ENCODE peak calls at places on chromosomes 13 and 19, in seven cellular contexts. Y is HCT116, N is SK-N-SH, K is GM12878, J is K562, P is T47D, W is HepG2. R is an unnamed sample.

GRCh38 chr13:21672811-21673591 is 2.1 kb downstream of the FGF9 start:
- DNase-seq in J (no peak), K (no peak), Y (no peak), N (no peak), P (no peak), W (no peak), R (no peak)

GRCh38 chr19:51727349-51727880 is 3.6 kb upstream of the HAS1 start:
- DNase-seq in W (no peak), J (no peak), K (no peak), N (no peak), Y (no peak), P (no peak), R (no peak)

GRCh38 chr13:87872813-87873212 is 201.6 kb downstream of the SLITRK5 start:
- DNase-seq in Y (no peak), K (no peak), W (no peak), N (no peak), J (no peak), P (no peak), R (no peak)

GRCh38 chr19:23996549-23996948 is 81.9 kb downstream of the ZNF726 start:
- DNase-seq in Y (peak), K (no peak), N (peak), P (no peak), J (peak), W (peak), R (no peak)

GRCh38 chr19:33464010-33464732 is 57.4 kb downstream of the PEPD start:
- DNase-seq in K (no peak), W (no peak), Y (no peak), P (no peak), N (no peak), J (no peak), R (no peak)

GRCh38 chr13:43905435-43906031 is 25.8 kb downstream of the LACC1 start:
- DNase-seq in P (peak), K (no peak), N (peak), Y (peak), W (peak), J (peak), R (no peak)

GRCh38 chr13:103238441-103238840 is 172.2 kb upstream of the SLC10A2 start:
- DNase-seq in W (no peak), Y (no peak), J (no peak), P (no peak), K (no peak), N (no peak), R (no peak)

GRCh38 chr13:106078191-106078590 is 457.3 kb downstream of the EFNB2 start:
- DNase-seq in N (no peak), J (no peak), K (no peak), W (no peak), P (no peak), Y (no peak), R (no peak)

GRCh38 chr13:94298346-94298745 is 181.1 kb downstream of the DCT start:
- DNase-seq in J (no peak), N (no peak), Y (no peak), K (no peak), P (no peak), W (no peak), R (no peak)

GRCh38 chr19:16106121-16106520 is 5.6 kb upstream of the RAB8A start:
- DNase-seq in P (no peak), J (peak), W (no peak), K (no peak), Y (no peak), N (no peak), R (no peak)

GRCh38 chr19:38989066-38989605 is 13.6 kb upstream of the FBXO17 start:
- DNase-seq in W (no peak), P (peak), K (no peak), Y (no peak), J (peak), N (peak), R (no peak)

GRCh38 chr13:36999054-36999927 is at the start of gene ALG5:
- DNase-seq in K (peak), P (peak), Y (peak), W (peak), J (peak), N (peak), R (peak)

GRCh38 chr19:3402631-3403443 is 36.5 kb downstream of the NFIC start:
- DNase-seq in P (no peak), Y (no peak), J (no peak), K (no peak), W (no peak), N (no peak), R (no peak)

GRCh38 chr13:91304740-91305139 is 42.7 kb upstream of the MIR17HG start:
- DNase-seq in P (no peak), K (no peak), W (no peak), J (no peak), N (no peak), Y (no peak), R (no peak)

GRCh38 chr13:26377038-26377437 is 123.1 kb downstream of the CDK8 start:
- DNase-seq in K (no peak), P (no peak), J (peak), Y (peak), N (peak), W (peak), R (peak)

GRCh38 chr13:78182813-78183212 is 264.2 kb upstream of the EDNRB start:
- DNase-seq in K (no peak), J (no peak), Y (no peak), N (no peak), W (no peak), P (no peak), R (no peak)

GRCh38 chr19:16586477-16586871 is 14.3 kb upstream of the SLC35E1 start:
- DNase-seq in J (no peak), Y (no peak), W (no peak), P (no peak), N (no peak), K (no peak), R (no peak)

GRCh38 chr13:20045946-20046548 is 87.5 kb downstream of the ZMYM2 start:
- DNase-seq in P (no peak), N (no peak), Y (no peak), J (no peak), W (no peak), K (no peak), R (no peak)

GRCh38 chr13:41133951-41134350 is 1.3 kb upstream of the KBTBD6 start:
- DNase-seq in J (peak), Y (no peak), W (no peak), N (no peak), K (no peak), P (no peak), R (no peak)

GRCh38 chr13:94079876-94080275 is 399.6 kb downstream of the DCT start:
- DNase-seq in Y (no peak), K (no peak), P (no peak), J (no peak), N (no peak), W (no peak), R (no peak)

GRCh38 chr13:81017525-81018152 is 676.7 kb upstream of the SPRY2 start:
- DNase-seq in J (peak), Y (peak), K (no peak), N (peak), W (peak), P (peak), R (no peak)

GRCh38 chr19:47663911-47664771 is 49.1 kb upstream of the EHD2 start:
- DNase-seq in K (no peak), P (peak), N (no peak), Y (no peak), W (peak), J (peak), R (no peak)

GRCh38 chr13:44274838-44275237 is 98.8 kb upstream of the SERP2 start:
- DNase-seq in J (no peak), P (no peak), N (peak), Y (no peak), K (no peak), W (no peak), R (no peak)

GRCh38 chr13:32206097-32206740 is 108.9 kb downstream of the ZAR1L start:
- DNase-seq in W (no peak), J (no peak), Y (no peak), P (no peak), K (no peak), N (no peak), R (no peak)

GRCh38 chr19:15371119-15371518 is 8.5 kb downstream of the AKAP8 start:
- DNase-seq in W (no peak), J (no peak), Y (no peak), K (no peak), P (no peak), N (no peak), R (no peak)

GRCh38 chr19:37594982-37595382 is 306 bp downstream of the ZNF540 start:
- DNase-seq in J (peak), W (no peak), Y (no peak), N (no peak), K (peak), P (peak), R (no peak)

GRCh38 chr19:55176116-55176515 is 4.0 kb downstream of the SYT5 start:
- DNase-seq in K (no peak), J (peak), N (no peak), P (peak), W (no peak), Y (no peak), R (no peak)
- TF ChIP-seq JUND in K (no peak), J (no peak), N (no peak), P (no peak), W (no peak), Y (no peak), R (no peak)

GRCh38 chr19:13557756-13558398 is 51.6 kb upstream of the CACNA1A start:
- DNase-seq in P (peak), W (no peak), K (no peak), Y (peak), J (no peak), N (no peak), R (peak)
- TF ChIP-seq JUND in P (no peak), W (no peak), K (no peak), Y (no peak), J (no peak), N (no peak), R (no peak)

GRCh38 chr13:47087841-47088240 is 191.0 kb upstream of the HTR2A start:
- DNase-seq in J (no peak), N (no peak), W (no peak), K (no peak), P (no peak), Y (no peak), R (no peak)
- TF ChIP-seq JUND in J (no peak), N (peak), W (no peak), K (no peak), P (no peak), Y (no peak), R (no peak)

GRCh38 chr19:35715355-35715809 is 2.4 kb upstream of the KMT2B start:
- DNase-seq in P (no peak), W (no peak), Y (no peak), N (no peak), J (no peak), K (no peak), R (no peak)

GRCh38 chr19:35716735-35716984 is 1.1 kb upstream of the KMT2B start:
- DNase-seq in P (no peak), K (no peak), W (no peak), N (no peak), Y (no peak), J (no peak), R (no peak)

GRCh38 chr19:35716985-35717664 is 678 bp upstream of the KMT2B start:
- DNase-seq in J (peak), Y (peak), P (peak), W (peak), N (peak), K (peak), R (peak)

GRCh38 chr19:35714601-35715354 is 3.0 kb upstream of the KMT2B start:
- DNase-seq in J (no peak), Y (no peak), K (no peak), W (peak), P (no peak), N (no peak), R (no peak)

DNA sequence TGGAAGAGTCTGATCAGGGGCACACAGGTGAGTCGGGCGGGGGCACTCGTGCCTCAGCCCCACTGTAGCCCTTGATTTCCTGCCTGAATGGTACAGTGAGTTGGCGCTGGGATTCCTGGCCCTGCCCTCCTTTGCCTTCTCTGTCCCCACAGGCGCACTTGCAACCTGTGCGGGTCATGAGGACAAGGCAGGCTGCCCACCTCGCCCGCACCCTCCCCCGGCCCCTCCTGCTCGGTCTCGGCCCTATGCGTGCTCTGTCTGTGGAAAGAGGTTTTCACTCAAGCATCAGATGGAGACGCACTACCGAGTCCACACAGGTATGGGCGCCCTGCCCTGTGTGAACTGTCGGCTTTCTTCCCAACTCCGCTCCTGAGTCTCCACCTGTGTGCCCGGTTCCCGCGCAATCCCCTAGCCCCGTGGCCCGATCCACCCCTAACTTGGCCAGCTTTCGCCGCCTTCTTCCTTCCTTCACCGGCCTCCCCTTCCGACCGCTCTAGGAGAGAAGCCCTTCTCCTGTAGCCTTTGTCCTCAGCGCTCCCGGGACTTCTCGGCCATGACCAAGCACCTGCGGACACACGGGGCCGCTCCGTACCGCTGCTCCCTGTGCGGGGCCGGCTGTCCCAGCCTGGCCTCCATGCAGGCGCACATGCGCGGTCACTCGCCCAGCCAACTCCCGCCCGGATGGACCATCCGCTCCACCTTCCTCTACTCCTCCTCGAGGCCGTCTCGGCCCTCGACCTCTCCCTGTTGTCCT is 1.6 kb upstream of the KMT2B start:
- DNase-seq in N (peak), K (no peak), J (no peak), Y (no peak), W (peak), P (no peak), R (peak)
- TF ChIP-seq JUND in N (no peak), K (no peak), J (no peak), Y (no peak), W (peak), P (no peak), R (no peak)

GRCh38 chr19:1360818-1361461 is 22.8 kb upstream of the NDUFS7 start:
- DNase-seq in W (no peak), P (no peak), J (no peak), N (peak), Y (no peak), K (no peak), R (no peak)
- TF ChIP-seq JUND in W (no peak), P (no peak), J (no peak), N (no peak), Y (no peak), K (no peak), R (no peak)